ENCODE peak calls at places on chromosome 22, in eight cellular contexts. B, Y, T, I, S, Z, Q and X are unnamed samples.

GRCh38 chr22:45843030-45843429 is 133.9 kb downstream of the WNT7B start:
- DNase-seq in B (no peak), Y (no peak), T (no peak), I (no peak), S (no peak), Z (no peak), Q (no peak), X (no peak)

GRCh38 chr22:28674121-28674563 is 5.5 kb downstream of the TTC28 start:
- DNase-seq in B (peak), Y (peak), T (peak), I (no peak), S (peak), Z (peak), Q (peak), X (no peak)

GRCh38 chr22:37230673-37231405 is 13.2 kb downstream of the RAC2 start:
- DNase-seq in B (no peak), Y (no peak), T (no peak), I (no peak), S (peak), Z (no peak), Q (no peak), X (no peak)

GRCh38 chr22:46609175-46609690 is 11.0 kb upstream of the GRAMD4 start:
- DNase-seq in B (peak), Y (no peak), T (no peak), I (no peak), S (no peak), Z (no peak), Q (no peak), X (no peak)

GRCh38 chr22:29313126-29314071 is 2.1 kb downstream of the RASL10A start:
- DNase-seq in B (no peak), Y (no peak), T (no peak), I (no peak), S (no peak), Z (peak), Q (no peak), X (peak)

GRCh38 chr22:44876921-44877320 is 124.5 kb downstream of the ARHGAP8 start:
- DNase-seq in B (no peak), Y (no peak), T (no peak), I (no peak), S (no peak), Z (no peak), Q (no peak), X (no peak)

GRCh38 chr22:26134654-26135330 is 34.5 kb upstream of the SEZ6L start:
- DNase-seq in B (no peak), Y (no peak), T (no peak), I (no peak), S (no peak), Z (no peak), Q (no peak), X (no peak)

GRCh38 chr22:45112136-45112879 is 51.4 kb upstream of the NUP50 start:
- DNase-seq in B (no peak), Y (peak), T (peak), I (no peak), S (peak), Z (peak), Q (peak), X (peak)

GRCh38 chr22:50275181-50276055 is 5.2 kb upstream of the MAPK11 start:
- DNase-seq in B (no peak), Y (no peak), T (no peak), I (no peak), S (no peak), Z (no peak), Q (no peak), X (no peak)

GRCh38 chr22:50276143-50276542 is 6.0 kb upstream of the MAPK11 start:
- DNase-seq in B (peak), Y (no peak), T (no peak), I (no peak), S (no peak), Z (peak), Q (peak), X (no peak)

GRCh38 chr22:50272103-50272782 is 2.1 kb upstream of the MAPK11 start:
- DNase-seq in B (no peak), Y (no peak), T (no peak), I (no peak), S (no peak), Z (no peak), Q (peak), X (no peak)

GRCh38 chr22:50271519-50271970 is 1.4 kb upstream of the MAPK11 start:
- DNase-seq in B (peak), Y (peak), T (no peak), I (no peak), S (no peak), Z (peak), Q (peak), X (no peak)

GRCh38 chr22:50274311-50274710 is 4.1 kb upstream of the MAPK11 start:
- DNase-seq in B (peak), Y (no peak), T (peak), I (no peak), S (peak), Z (peak), Q (peak), X (no peak)
- TF ChIP-seq CTCF in B (peak), Y (peak), T (peak), I (peak), S (peak), Z (peak), Q (peak), X (peak)

GRCh38 chr22:19432092-19432844 is at the start of gene MRPL40:
- DNase-seq in B (peak), Y (peak), T (peak), I (peak), S (peak), Z (peak), Q (peak), X (peak)
- TF ChIP-seq CTCF in B (no peak), Y (no peak), T (no peak), I (no peak), S (no peak), Z (no peak), Q (peak), X (peak)

GRCh38 chr22:23894710-23895598 is 771 bp downstream of the MIF start:
- DNase-seq in B (peak), Y (peak), T (peak), I (no peak), S (peak), Z (peak), Q (peak), X (peak)

GRCh38 chr22:23893446-23893956 is 682 bp upstream of the MIF start:
- DNase-seq in B (no peak), Y (no peak), T (no peak), I (no peak), S (no peak), Z (no peak), Q (no peak), X (no peak)

GRCh38 chr22:23895599-23896144 is 1.5 kb downstream of the MIF start:
- DNase-seq in B (no peak), Y (no peak), T (no peak), I (no peak), S (no peak), Z (no peak), Q (no peak), X (no peak)

GRCh38 chr22:23892626-23893445 is 1.3 kb upstream of the MIF start:
- DNase-seq in B (no peak), Y (no peak), T (no peak), I (no peak), S (no peak), Z (no peak), Q (no peak), X (no peak)

DNA sequence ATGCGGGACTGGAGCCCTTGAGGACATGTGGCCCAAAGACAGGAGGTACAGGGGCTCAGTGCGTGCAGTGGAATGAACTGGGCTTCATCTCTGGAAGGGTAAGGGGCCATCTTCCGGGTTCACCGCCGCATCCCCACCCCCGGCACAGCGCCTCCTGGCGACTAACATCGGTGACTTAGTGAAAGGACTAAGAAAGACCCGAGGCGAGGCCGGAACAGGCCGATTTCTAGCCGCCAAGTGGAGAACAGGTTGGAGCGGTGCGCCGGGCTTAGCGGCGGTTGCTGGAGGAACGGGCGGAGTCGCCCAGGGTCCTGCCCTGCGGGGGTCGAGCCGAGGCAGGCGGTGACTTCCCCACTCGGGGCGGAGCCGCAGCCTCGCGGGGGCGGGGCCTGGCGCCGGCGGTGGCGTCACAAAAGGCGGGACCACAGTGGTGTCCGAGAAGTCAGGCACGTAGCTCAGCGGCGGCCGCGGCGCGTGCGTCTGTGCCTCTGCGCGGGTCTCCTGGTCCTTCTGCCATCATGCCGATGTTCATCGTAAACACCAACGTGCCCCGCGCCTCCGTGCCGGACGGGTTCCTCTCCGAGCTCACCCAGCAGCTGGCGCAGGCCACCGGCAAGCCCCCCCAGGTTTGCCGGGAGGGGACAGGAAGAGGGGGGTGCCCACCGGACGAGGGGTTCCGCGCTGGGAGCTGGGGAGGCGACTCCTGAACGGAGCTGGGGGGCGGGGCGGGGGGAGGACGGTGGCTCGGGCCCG is at the start of gene MIF:
- DNase-seq in B (peak), Y (peak), T (peak), I (peak), S (peak), Z (peak), Q (peak), X (peak)
- TF ChIP-seq CTCF in B (peak), Y (peak), T (peak), I (peak), S (peak), Z (peak), Q (peak), X (peak)

GRCh38 chr22:22368516-22368915 is 123.9 kb downstream of the VPREB1 start:
- DNase-seq in B (no peak), Y (no peak), T (no peak), I (no peak), S (no peak), Z (no peak), Q (no peak), X (no peak)

GRCh38 chr22:22372063-22372462 is 127.5 kb downstream of the VPREB1 start:
- DNase-seq in B (no peak), Y (no peak), T (no peak), I (no peak), S (no peak), Z (no peak), Q (no peak), X (no peak)

GRCh38 chr22:22369962-22370265 is 125.3 kb downstream of the VPREB1 start:
- DNase-seq in B (no peak), Y (no peak), T (no peak), I (no peak), S (no peak), Z (no peak), Q (no peak), X (no peak)

GRCh38 chr22:22374163-22374562 is 129.6 kb downstream of the VPREB1 start:
- DNase-seq in B (no peak), Y (no peak), T (no peak), I (no peak), S (no peak), Z (no peak), Q (no peak), X (no peak)

DNA sequence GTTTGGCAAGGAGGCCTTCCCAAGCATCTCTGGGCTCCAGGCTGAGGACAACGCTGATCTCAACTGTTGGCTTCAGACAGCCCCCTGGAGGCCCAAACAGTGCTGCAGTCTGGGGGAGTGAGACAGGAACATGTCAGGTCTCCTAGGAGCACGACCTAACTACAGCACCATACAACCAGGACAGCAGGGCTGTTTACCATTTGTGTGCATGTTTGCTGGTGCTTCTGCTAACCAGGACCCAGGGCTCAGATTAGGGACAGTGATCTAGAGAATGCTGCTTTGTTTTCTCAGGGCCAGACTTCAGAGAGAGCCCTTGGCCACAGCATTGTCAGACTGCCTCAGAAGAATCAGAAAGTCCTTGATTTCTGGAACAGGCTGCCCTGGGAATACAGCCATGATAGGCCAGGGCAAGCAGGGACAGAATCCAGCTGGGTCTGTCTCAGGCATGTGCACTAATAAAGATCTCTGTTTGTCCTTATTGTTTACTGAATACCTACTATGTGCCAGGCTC is 126.5 kb downstream of the VPREB1 start:
- DNase-seq in B (no peak), Y (no peak), T (no peak), I (no peak), S (no peak), Z (no peak), Q (no peak), X (no peak)
- TF ChIP-seq CTCF in B (no peak), Y (no peak), T (peak), I (no peak), S (no peak), Z (no peak), Q (no peak), X (no peak)